ENCODE peak calls at places on chromosomes 5 and 9, in eight cellular contexts. N, J, L, Q, G, C, D and E are unnamed samples.

GRCh38 chr5:33209252-33209651 is 231.5 kb upstream of the TARS1 start:
- DNase-seq in G (no peak), L (no peak), J (no peak), N (no peak), D (no peak), Q (no peak), C (no peak), E (no peak)

GRCh38 chr5:95382843-95383242 is 8.3 kb upstream of the FAM81B start:
- DNase-seq in D (no peak), G (no peak), N (no peak), L (no peak), Q (no peak), J (no peak), C (no peak), E (no peak)

GRCh38 chr5:115262066-115262404 is 642 bp downstream of the PGGT1B start:
- DNase-seq in L (no peak), J (no peak), Q (no peak), G (no peak), D (peak), N (peak), C (no peak), E (no peak)

GRCh38 chr9:86122309-86122708 is 23.0 kb upstream of the GOLM1 start:
- DNase-seq in Q (no peak), C (no peak), D (no peak), J (no peak), L (no peak), N (no peak), G (no peak), E (no peak)

GRCh38 chr9:105248691-105249090 is 4.2 kb downstream of the SLC44A1 start:
- DNase-seq in G (no peak), J (no peak), L (no peak), N (no peak), Q (no peak), D (no peak), C (no peak), E (no peak)

GRCh38 chr5:109971968-109972367 is 282.2 kb downstream of the MAN2A1 start:
- DNase-seq in Q (no peak), G (no peak), D (no peak), J (no peak), L (no peak), C (no peak), N (no peak), E (no peak)

GRCh38 chr9:24071736-24072135 is 245.7 kb upstream of the ELAVL2 start:
- DNase-seq in D (no peak), C (no peak), J (no peak), N (no peak), Q (no peak), L (no peak), G (no peak), E (no peak)

GRCh38 chr5:179880848-179881590 is 22.4 kb upstream of the MRNIP start:
- DNase-seq in Q (no peak), D (no peak), C (no peak), G (no peak), N (no peak), J (no peak), L (no peak), E (no peak)

GRCh38 chr9:120377268-120378150 is 202.5 kb downstream of the CDK5RAP2 start:
- DNase-seq in C (no peak), J (no peak), G (no peak), D (peak), L (no peak), Q (no peak), N (no peak), E (no peak)

GRCh38 chr5:13591621-13592020 is 352.9 kb downstream of the DNAH5 start:
- DNase-seq in J (peak), Q (no peak), N (peak), G (no peak), D (peak), L (peak), C (no peak), E (no peak)

GRCh38 chr5:68749648-68750047 is 344.2 kb upstream of the SLC30A5 start:
- DNase-seq in G (no peak), J (peak), C (no peak), L (no peak), Q (no peak), N (no peak), D (no peak), E (no peak)

GRCh38 chr5:35309365-35310130 is 79.3 kb upstream of the PRLR start:
- DNase-seq in N (no peak), Q (no peak), C (no peak), J (no peak), D (no peak), G (no peak), L (no peak), E (no peak)

GRCh38 chr5:123538670-123539459 is 26.9 kb downstream of the CSNK1G3 start:
- DNase-seq in D (no peak), Q (peak), N (no peak), L (no peak), J (peak), G (no peak), C (no peak), E (no peak)

GRCh38 chr9:121960665-121961064 is 132.4 kb downstream of the TTLL11 start:
- DNase-seq in D (no peak), Q (no peak), N (no peak), G (no peak), C (no peak), L (no peak), J (no peak), E (no peak)

GRCh38 chr5:179187229-179187678 is 127.1 kb downstream of the ZNF354C start:
- DNase-seq in L (no peak), N (no peak), J (no peak), C (no peak), G (no peak), D (no peak), Q (peak), E (no peak)

GRCh38 chr9:121609845-121610637 is 41.4 kb upstream of the DAB2IP start:
- DNase-seq in G (no peak), N (no peak), C (no peak), J (peak), Q (peak), D (peak), L (peak), E (no peak)

GRCh38 chr9:77427256-77427927 is 220.7 kb downstream of the GNA14 start:
- DNase-seq in L (no peak), N (no peak), J (no peak), C (no peak), D (no peak), Q (no peak), G (no peak), E (no peak)

GRCh38 chr9:110426052-110426709 is 88.5 kb upstream of the TXNDC8 start:
- DNase-seq in Q (no peak), N (no peak), C (no peak), J (peak), L (no peak), G (no peak), D (peak), E (no peak)

GRCh38 chr5:173010547-173011464 is 27.2 kb downstream of the ATP6V0E1 start:
- DNase-seq in Q (no peak), L (no peak), N (no peak), G (no peak), C (no peak), D (peak), J (peak), E (no peak)

GRCh38 chr5:71925608-71926091 is 181.6 kb upstream of the MAP1B start:
- DNase-seq in N (no peak), J (no peak), Q (no peak), L (no peak), C (no peak), D (no peak), G (no peak), E (no peak)

GRCh38 chr5:38329132-38329715 is 70.9 kb downstream of the EGFLAM start:
- DNase-seq in C (no peak), G (no peak), J (peak), N (no peak), Q (no peak), L (no peak), D (no peak), E (no peak)

GRCh38 chr5:35094966-35095365 is 47.2 kb upstream of the AGXT2 start:
- DNase-seq in Q (no peak), C (no peak), G (no peak), L (no peak), N (no peak), J (no peak), D (no peak), E (no peak)

GRCh38 chr9:125996671-125997509 is 249.7 kb downstream of the PBX3 start:
- DNase-seq in Q (peak), J (no peak), L (no peak), G (no peak), D (no peak), C (no peak), N (no peak), E (no peak)

GRCh38 chr5:134503088-134503936 is 22.2 kb upstream of the JADE2 start:
- DNase-seq in Q (peak), L (peak), D (peak), N (peak), G (peak), C (no peak), J (peak), E (peak)

GRCh38 chr9:2297771-2298170 is 282.6 kb downstream of the SMARCA2 start:
- DNase-seq in G (no peak), J (no peak), D (no peak), L (no peak), C (no peak), N (no peak), Q (no peak), E (no peak)

GRCh38 chr9:93126825-93127368 is 7.2 kb downstream of the NINJ1 start:
- DNase-seq in Q (peak), G (no peak), J (no peak), C (no peak), N (no peak), L (no peak), D (no peak), E (no peak)

GRCh38 chr9:21070171-21070571 is 7.6 kb downstream of the IFNB1 start:
- DNase-seq in J (peak), C (no peak), N (peak), D (peak), L (peak), G (no peak), Q (no peak), E (no peak)

GRCh38 chr5:131794596-131794995 is 2.2 kb downstream of the FNIP1 start:
- DNase-seq in C (no peak), L (no peak), Q (no peak), D (no peak), N (peak), G (no peak), J (no peak), E (no peak)

GRCh38 chr5:157941616-157942015 is 82.7 kb upstream of the CLINT1 start:
- DNase-seq in D (peak), G (no peak), C (no peak), Q (no peak), L (no peak), J (no peak), N (no peak), E (no peak)

GRCh38 chr5:95759005-95759404 is 27.9 kb downstream of the RHOBTB3 start:
- DNase-seq in J (no peak), L (no peak), N (no peak), G (no peak), Q (no peak), C (no peak), D (no peak), E (no peak)

GRCh38 chr5:126138475-126139005 is 284.7 kb upstream of the GRAMD2B start:
- DNase-seq in Q (no peak), C (no peak), J (peak), G (no peak), D (peak), N (no peak), L (no peak), E (no peak)

GRCh38 chr5:56358703-56359428 is 125.7 kb upstream of the ANKRD55 start:
- DNase-seq in N (no peak), D (peak), J (peak), C (no peak), G (no peak), L (no peak), Q (no peak), E (no peak)

GRCh38 chr9:111759762-111760639 is 34.7 kb downstream of the SHOC1 start:
- DNase-seq in G (peak), L (peak), Q (no peak), J (peak), D (peak), N (peak), C (no peak), E (no peak)

DNA sequence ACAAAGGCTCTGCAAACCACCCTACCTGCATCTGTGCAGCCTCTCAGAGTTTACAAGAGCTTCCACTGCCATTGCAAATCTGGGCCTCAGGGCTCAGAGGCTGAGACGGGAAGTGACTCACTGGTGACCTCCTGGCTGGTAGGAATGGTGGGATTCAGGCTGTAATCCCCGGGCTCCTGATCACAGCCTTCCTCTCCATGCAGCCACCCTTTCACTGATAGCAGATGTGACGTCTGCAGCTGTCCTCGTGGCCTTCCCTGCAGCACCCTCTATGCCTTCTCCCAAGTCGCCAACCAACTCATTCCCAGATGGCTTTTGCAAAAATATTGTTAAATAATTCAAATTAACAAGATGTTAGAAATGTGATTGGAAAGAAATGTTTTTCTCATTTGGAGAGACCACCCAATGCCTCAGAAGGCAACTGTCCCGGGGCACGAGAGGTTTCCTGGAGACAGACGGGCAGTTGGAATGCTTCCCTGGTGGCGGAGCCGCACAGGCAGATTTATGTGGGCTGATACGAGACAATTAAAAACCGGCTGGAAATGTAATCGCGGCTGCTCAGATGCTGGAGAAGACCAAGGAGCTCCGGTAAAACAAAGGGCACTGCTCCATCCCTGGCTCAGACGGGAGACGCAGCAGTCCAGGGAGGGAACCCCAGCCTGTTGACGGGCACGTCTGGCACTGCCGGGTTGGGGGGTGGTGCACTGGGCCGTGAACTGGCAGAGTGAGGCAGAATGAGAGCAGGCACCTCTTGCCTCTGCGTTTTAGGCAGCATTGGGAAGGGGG is 34.4 kb upstream of the SLC25A51 start:
- DNase-seq in D (peak), N (no peak), C (no peak), Q (no peak), G (no peak), L (no peak), J (peak), E (no peak)
- H3K4me3 ChIP-seq in D (no peak), N (no peak), C (no peak), Q (no peak), G (no peak), L (no peak), J (no peak), E (no peak)

DNA sequence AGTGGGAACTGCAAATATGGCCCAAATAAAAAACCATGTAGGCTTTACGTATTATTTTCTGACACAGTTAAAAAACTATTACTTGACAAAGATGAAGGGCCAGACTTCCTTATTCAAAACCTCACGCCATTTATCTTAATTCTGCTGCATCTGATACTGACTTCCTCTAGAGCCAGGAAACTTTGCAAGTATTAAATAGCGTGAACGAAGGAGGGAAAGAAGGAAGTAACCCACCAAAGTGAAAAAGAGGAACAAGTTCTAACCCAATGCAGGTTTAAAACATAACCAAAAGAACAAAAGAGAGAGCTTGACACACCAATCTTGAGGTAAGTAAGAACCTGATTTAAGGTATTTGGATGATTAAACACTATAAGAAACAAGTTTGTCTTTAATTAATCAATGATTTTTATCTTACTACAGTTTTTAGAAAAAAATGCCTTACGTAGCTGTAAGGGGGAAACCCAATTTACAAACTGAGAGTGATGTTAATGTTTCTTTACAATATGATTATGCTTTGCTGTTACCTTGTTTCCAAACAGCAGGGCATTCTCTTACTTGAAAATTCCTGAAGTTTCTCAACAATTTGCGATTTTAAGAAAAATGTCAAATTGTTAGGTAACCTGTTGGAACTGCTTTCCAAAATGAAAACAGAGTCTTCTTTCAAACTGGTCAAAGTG is at the start of gene GAPT:
- DNase-seq in J (no peak), L (no peak), D (no peak), C (no peak), G (no peak), N (peak), Q (no peak), E (no peak)
- H3K4me3 ChIP-seq in J (no peak), L (no peak), D (no peak), C (no peak), G (no peak), N (peak), Q (no peak), E (no peak)

GRCh38 chr5:73119492-73120157 is 750 bp upstream of the TMEM171 start:
- DNase-seq in C (no peak), L (no peak), G (no peak), N (no peak), D (no peak), J (peak), Q (no peak), E (no peak)
- H3K4me3 ChIP-seq in C (peak), L (peak), G (no peak), N (no peak), D (no peak), J (peak), Q (no peak), E (peak)

DNA sequence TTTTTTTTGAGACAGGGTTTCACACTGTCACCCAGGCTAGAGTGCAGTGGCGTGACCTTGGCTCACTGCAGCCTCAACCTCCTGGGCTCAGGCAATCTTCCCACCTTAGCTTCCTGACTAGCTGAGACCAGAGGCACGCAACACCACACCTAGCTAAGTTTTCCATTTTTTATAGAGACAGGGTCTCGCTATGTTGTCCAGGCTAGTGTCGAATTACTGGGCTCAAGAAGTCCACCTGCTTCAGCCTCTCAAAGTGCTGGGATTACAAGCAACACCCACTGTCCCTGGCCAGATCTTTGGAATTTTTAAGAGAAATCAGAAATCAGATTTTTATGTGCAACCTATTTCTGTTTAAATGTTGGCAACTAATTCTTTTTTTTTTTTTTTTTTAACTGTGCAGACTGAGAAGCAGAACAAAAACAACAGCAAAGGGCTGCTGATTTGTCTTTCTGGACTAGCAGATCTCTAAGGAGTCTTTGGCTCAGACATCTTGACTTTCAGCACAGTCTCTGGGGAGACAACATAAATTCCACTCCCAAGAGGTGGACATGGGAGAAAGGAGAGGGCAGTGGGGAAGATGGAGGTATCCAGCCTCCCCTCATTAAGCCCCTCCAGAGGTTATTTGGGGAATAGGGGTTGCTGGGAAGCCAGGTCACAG is 54.4 kb upstream of the FABP6 start:
- DNase-seq in J (peak), G (no peak), L (no peak), Q (no peak), D (no peak), N (no peak), C (no peak), E (no peak)
- H3K4me3 ChIP-seq in J (no peak), G (no peak), L (no peak), Q (no peak), D (no peak), N (no peak), C (no peak), E (no peak)

GRCh38 chr9:137648396-137648795 is 29.6 kb downstream of the EHMT1 start:
- DNase-seq in Q (peak), J (peak), L (no peak), D (no peak), G (no peak), N (no peak), C (no peak), E (no peak)

GRCh38 chr9:137650779-137651178 is 32.0 kb downstream of the EHMT1 start:
- DNase-seq in G (no peak), D (no peak), J (no peak), Q (peak), L (no peak), C (no peak), N (no peak), E (no peak)

GRCh38 chr9:137647096-137647709 is 28.4 kb downstream of the EHMT1 start:
- DNase-seq in J (no peak), D (no peak), Q (peak), L (no peak), C (no peak), G (no peak), N (peak), E (no peak)

GRCh38 chr9:137650259-137650658 is 31.5 kb downstream of the EHMT1 start:
- DNase-seq in C (no peak), Q (no peak), D (no peak), L (no peak), G (no peak), J (peak), N (no peak), E (no peak)

GRCh38 chr9:137649553-137649952 is 30.7 kb downstream of the EHMT1 start:
- DNase-seq in G (no peak), L (no peak), N (no peak), D (no peak), Q (peak), J (no peak), C (no peak), E (no peak)
- H3K4me3 ChIP-seq in G (no peak), L (no peak), N (no peak), D (no peak), Q (no peak), J (no peak), C (no peak), E (no peak)

GRCh38 chr9:69322256-69322655 is 2.8 kb upstream of the ENTREP1 start:
- DNase-seq in D (no peak), N (no peak), G (no peak), Q (no peak), L (no peak), C (no peak), J (no peak), E (no peak)

GRCh38 chr9:69325409-69326212 is 596 bp downstream of the ENTREP1 start:
- DNase-seq in C (no peak), L (no peak), N (no peak), G (peak), J (no peak), Q (peak), D (no peak), E (no peak)

GRCh38 chr9:69324549-69325401 is at the start of gene ENTREP1:
- DNase-seq in D (no peak), C (no peak), G (peak), N (peak), J (peak), L (no peak), Q (peak), E (no peak)

GRCh38 chr9:69326261-69326660 is 1.2 kb downstream of the ENTREP1 start:
- DNase-seq in L (no peak), G (no peak), Q (no peak), C (no peak), N (no peak), D (no peak), J (no peak), E (no peak)

DNA sequence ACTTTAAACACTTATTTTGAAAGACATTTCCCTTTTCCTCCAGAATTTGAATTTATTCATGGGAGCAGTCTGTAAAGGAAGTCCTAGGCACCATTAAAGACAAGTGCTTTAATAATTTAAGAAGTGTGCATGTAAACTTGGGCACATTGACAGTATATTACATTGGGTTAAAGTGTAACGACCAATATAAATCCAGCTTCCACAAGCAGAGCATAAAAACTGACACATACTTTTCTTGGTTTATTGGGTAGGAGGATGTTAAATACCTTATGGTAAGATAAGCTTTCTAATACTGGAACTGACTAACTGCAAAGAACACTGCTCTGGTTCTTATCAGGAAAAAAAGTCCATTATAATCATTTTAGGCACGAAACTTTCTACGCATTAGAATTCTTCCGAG is 1.1 kb upstream of the ENTREP1 start:
- DNase-seq in J (no peak), N (no peak), C (no peak), D (no peak), G (no peak), Q (no peak), L (no peak), E (no peak)
- H3K4me3 ChIP-seq in J (no peak), N (no peak), C (no peak), D (no peak), G (no peak), Q (no peak), L (no peak), E (no peak)